ENCODE peak calls at places on chromosomes 4 and X, in six cellular contexts. R is NCI-H146; N is T follicular helper cell; S is activated T-cell treated with anti-CD3 and anti-CD28 coated beads for 1 hour; X is MM.1S; T is stimulated activated CD8-positive, alpha-beta memory T cell treated with anti-CD3 and anti-CD28 coated beads, Interleukin-4, amount 100 ng/mL, for 24 hours. A is an unnamed sample.

GRCh38 chr4:60249784-60250183 is 950.3 kb upstream of the ADGRL3 start:
- DNase-seq in R (no peak), N (no peak), S (no peak), X (no peak), T (no peak), A (no peak)

GRCh38 chr4:180642732-180643131 is 1600.5 kb upstream of the TENM3 start:
- DNase-seq in R (peak), N (no peak), S (no peak), X (no peak), T (no peak), A (no peak)

GRCh38 chr4:182144621-182145359 is 98.4 kb upstream of the TENM3 start:
- DNase-seq in R (peak), N (no peak), S (no peak), X (peak), T (no peak), A (peak)

GRCh38 chr4:61248705-61249104 is 48.6 kb downstream of the ADGRL3 start:
- DNase-seq in R (no peak), N (no peak), S (no peak), X (no peak), T (no peak), A (no peak)

GRCh38 chrX:133600536-133600935 is 185.2 kb upstream of the GPC4 start:
- DNase-seq in R (no peak), N (no peak), S (no peak), X (no peak), T (no peak), A (no peak)

GRCh38 chr4:157781361-157781760 is 391.5 kb downstream of the GASK1B start:
- DNase-seq in R (no peak), N (no peak), S (no peak), X (no peak), T (no peak), A (no peak)

GRCh38 chrX:68658530-68658929 is 11.1 kb downstream of the STARD8 start:
- DNase-seq in R (no peak), N (no peak), S (no peak), X (no peak), T (no peak), A (no peak)

GRCh38 chrX:45187731-45188130 is 12.9 kb downstream of the DIPK2B start:
- DNase-seq in R (no peak), N (no peak), S (no peak), X (no peak), T (no peak), A (no peak)

GRCh38 chr4:99711657-99712056 is 54.0 kb upstream of the C4orf54 start:
- DNase-seq in R (no peak), N (no peak), S (no peak), X (no peak), T (no peak), A (no peak)

GRCh38 chr4:187995322-187996207 is at the start of gene ZFP42:
- DNase-seq in R (no peak), N (no peak), S (no peak), X (no peak), T (no peak), A (peak)

GRCh38 chr4:57034571-57034970 is 55.9 kb downstream of the POLR2B start:
- DNase-seq in R (no peak), N (no peak), S (no peak), X (no peak), T (no peak), A (no peak)

GRCh38 chrX:115948018-115948923 is 222.3 kb upstream of the AGTR2 start:
- DNase-seq in R (peak), N (no peak), S (no peak), X (peak), T (no peak), A (no peak)

GRCh38 chr4:41644288-41644914 is 104.1 kb downstream of the PHOX2B start:
- DNase-seq in R (peak), N (no peak), S (no peak), X (no peak), T (no peak), A (peak)

GRCh38 chr4:145409393-145409792 is 72.3 kb upstream of the SMAD1 start:
- DNase-seq in R (no peak), N (no peak), S (no peak), X (no peak), T (no peak), A (no peak)

GRCh38 chrX:130878350-130879341 is 24.4 kb downstream of the ENOX2 start:
- DNase-seq in R (no peak), N (no peak), S (no peak), X (no peak), T (no peak), A (no peak)